ENCODE peak calls at places on chromosomes 7 and 10, in eight cellular contexts. One of them, this sample, is unnamed.

GRCh38 chr10:85621562-85621961 is 745.0 kb downstream of the GRID1 start:
- DNase-seq in adipocyte: no peak
- DNase-seq in hepatocyte: peak
- DNase-seq in GF-D8: no peak
- DNase-seq in cardiac muscle cell: no peak
- DNase-seq in pancreas: no peak
- DNase-seq in GM23338: no peak
- DNase-seq in HAP-1: no peak
- DNase-seq in this sample: no peak

GRCh38 chr7:70573202-70573810 is 558.6 kb upstream of the GALNT17 start:
- DNase-seq in GF-D8: no peak
- DNase-seq in adipocyte: no peak
- DNase-seq in hepatocyte: no peak
- DNase-seq in cardiac muscle cell: no peak
- DNase-seq in pancreas: no peak
- DNase-seq in HAP-1: no peak
- DNase-seq in GM23338: no peak
- DNase-seq in this sample: no peak

GRCh38 chr10:14562197-14562596 is 212.5 kb downstream of the FAM107B start:
- DNase-seq in cardiac muscle cell: no peak
- DNase-seq in adipocyte: no peak
- DNase-seq in hepatocyte: no peak
- DNase-seq in pancreas: no peak
- DNase-seq in GF-D8: no peak
- DNase-seq in GM23338: no peak
- DNase-seq in HAP-1: no peak
- DNase-seq in this sample: no peak

GRCh38 chr7:141584935-141585334 is 33.7 kb downstream of the AGK start:
- DNase-seq in pancreas: no peak
- DNase-seq in adipocyte: peak
- DNase-seq in HAP-1: peak
- DNase-seq in cardiac muscle cell: no peak
- DNase-seq in GF-D8: no peak
- DNase-seq in GM23338: peak
- DNase-seq in hepatocyte: no peak
- DNase-seq in this sample: no peak

GRCh38 chr10:127922675-127923366 is 15.9 kb downstream of the PTPRE start:
- DNase-seq in GF-D8: no peak
- DNase-seq in GM23338: no peak
- DNase-seq in HAP-1: no peak
- DNase-seq in cardiac muscle cell: no peak
- DNase-seq in pancreas: peak
- DNase-seq in hepatocyte: peak
- DNase-seq in adipocyte: no peak
- DNase-seq in this sample: peak

GRCh38 chr10:27998954-27999275 is at the start of gene ODAD2:
- DNase-seq in HAP-1: peak
- DNase-seq in GF-D8: no peak
- DNase-seq in GM23338: peak
- DNase-seq in cardiac muscle cell: no peak
- DNase-seq in pancreas: no peak
- DNase-seq in hepatocyte: no peak
- DNase-seq in adipocyte: peak
- DNase-seq in this sample: no peak

GRCh38 chr7:149815661-149816266 is 22.4 kb upstream of the ZNF862 start:
- DNase-seq in hepatocyte: no peak
- DNase-seq in cardiac muscle cell: no peak
- DNase-seq in adipocyte: no peak
- DNase-seq in pancreas: no peak
- DNase-seq in GM23338: no peak
- DNase-seq in GF-D8: no peak
- DNase-seq in HAP-1: no peak
- DNase-seq in this sample: no peak

GRCh38 chr7:21461282-21461681 is 33.4 kb downstream of the SP4 start:
- DNase-seq in GF-D8: no peak
- DNase-seq in GM23338: no peak
- DNase-seq in hepatocyte: no peak
- DNase-seq in HAP-1: no peak
- DNase-seq in cardiac muscle cell: no peak
- DNase-seq in pancreas: no peak
- DNase-seq in adipocyte: no peak
- DNase-seq in this sample: no peak

GRCh38 chr7:19690736-19691135 is 18.1 kb downstream of the POLR1F start:
- DNase-seq in GF-D8: no peak
- DNase-seq in pancreas: no peak
- DNase-seq in GM23338: no peak
- DNase-seq in adipocyte: no peak
- DNase-seq in HAP-1: no peak
- DNase-seq in cardiac muscle cell: no peak
- DNase-seq in hepatocyte: no peak
- DNase-seq in this sample: peak

GRCh38 chr10:79027147-79028055 is 41.4 kb upstream of the ZMIZ1 start:
- DNase-seq in GF-D8: no peak
- DNase-seq in adipocyte: no peak
- DNase-seq in GM23338: no peak
- DNase-seq in cardiac muscle cell: no peak
- DNase-seq in HAP-1: no peak
- DNase-seq in hepatocyte: peak
- DNase-seq in pancreas: no peak
- DNase-seq in this sample: no peak

GRCh38 chr10:48247680-48248079 is 26.8 kb downstream of the FRMPD2 start:
- DNase-seq in hepatocyte: no peak
- DNase-seq in GM23338: peak
- DNase-seq in HAP-1: no peak
- DNase-seq in GF-D8: no peak
- DNase-seq in adipocyte: no peak
- DNase-seq in cardiac muscle cell: no peak
- DNase-seq in pancreas: no peak
- DNase-seq in this sample: no peak

GRCh38 chr7:78066599-78066998 is 268.0 kb downstream of the PHTF2 start:
- DNase-seq in HAP-1: no peak
- DNase-seq in pancreas: no peak
- DNase-seq in GF-D8: no peak
- DNase-seq in cardiac muscle cell: no peak
- DNase-seq in GM23338: no peak
- DNase-seq in hepatocyte: no peak
- DNase-seq in adipocyte: no peak
- DNase-seq in this sample: no peak

GRCh38 chr10:106023329-106023728 is 1141.2 kb downstream of the SORCS1 start:
- DNase-seq in adipocyte: no peak
- DNase-seq in cardiac muscle cell: no peak
- DNase-seq in hepatocyte: no peak
- DNase-seq in pancreas: no peak
- DNase-seq in GF-D8: no peak
- DNase-seq in GM23338: no peak
- DNase-seq in HAP-1: no peak
- DNase-seq in this sample: no peak

GRCh38 chr10:33234779-33235178 is 99.7 kb downstream of the NRP1 start:
- DNase-seq in hepatocyte: no peak
- DNase-seq in GM23338: no peak
- DNase-seq in adipocyte: peak
- DNase-seq in pancreas: no peak
- DNase-seq in cardiac muscle cell: peak
- DNase-seq in GF-D8: no peak
- DNase-seq in HAP-1: peak
- DNase-seq in this sample: no peak